ENCODE peak calls at places on chromosomes 5 and 9, in ten cellular contexts. P, M, J, D, T, B, I, Q, N and Y are unnamed samples.

GRCh38 chr9:83583151-83584014 is 39.6 kb upstream of the IDNK start:
- DNase-seq in P (peak), M (peak), J (peak), D (peak), T (no peak), B (peak), I (peak), Q (peak), N (peak), Y (no peak)

GRCh38 chr9:137049544-137050449 is 3.8 kb upstream of the NPDC1 start:
- DNase-seq in P (peak), M (peak), J (no peak), D (peak), T (peak), B (peak), I (peak), Q (peak), N (peak), Y (no peak)

GRCh38 chr5:121974261-121974660 is 12.5 kb downstream of the SRFBP1 start:
- DNase-seq in P (peak), M (no peak), J (no peak), D (no peak), T (no peak), B (peak), I (no peak), Q (peak), N (no peak), Y (no peak)

GRCh38 chr9:38162332-38162985 is 93.4 kb upstream of the SHB start:
- DNase-seq in P (no peak), M (no peak), J (no peak), D (no peak), T (no peak), B (no peak), I (no peak), Q (no peak), N (no peak), Y (no peak)

GRCh38 chr5:1652873-1653707 is 129.3 kb upstream of the LPCAT1 start:
- DNase-seq in P (no peak), M (no peak), J (no peak), D (no peak), T (no peak), B (no peak), I (no peak), Q (no peak), N (no peak), Y (no peak)

GRCh38 chr5:176810687-176811501 is 535 bp downstream of the UNC5A start:
- DNase-seq in P (peak), M (no peak), J (no peak), D (no peak), T (no peak), B (peak), I (no peak), Q (peak), N (no peak), Y (no peak)

GRCh38 chr5:94080390-94080789 is 339.0 kb upstream of the POU5F2 start:
- DNase-seq in P (no peak), M (no peak), J (no peak), D (no peak), T (no peak), B (no peak), I (no peak), Q (no peak), N (no peak), Y (no peak)

GRCh38 chr5:173643964-173644363 is 27.5 kb upstream of the BOD1 start:
- DNase-seq in P (no peak), M (peak), J (peak), D (no peak), T (no peak), B (no peak), I (no peak), Q (peak), N (no peak), Y (no peak)

GRCh38 chr9:98794802-98795201 is 1.6 kb downstream of the ANKS6 start:
- DNase-seq in P (no peak), M (no peak), J (no peak), D (no peak), T (no peak), B (no peak), I (no peak), Q (no peak), N (no peak), Y (no peak)

GRCh38 chr5:53017383-53017782 is 28.2 kb downstream of the ITGA2 start:
- DNase-seq in P (no peak), M (no peak), J (no peak), D (no peak), T (no peak), B (no peak), I (no peak), Q (no peak), N (no peak), Y (no peak)

GRCh38 chr9:131348631-131349521 is 45.0 kb upstream of the PRRC2B start:
- DNase-seq in P (no peak), M (peak), J (no peak), D (no peak), T (no peak), B (no peak), I (no peak), Q (no peak), N (no peak), Y (no peak)

GRCh38 chr5:179617930-179618329 is 5.5 kb downstream of the HNRNPH1 start:
- DNase-seq in P (no peak), M (no peak), J (no peak), D (no peak), T (no peak), B (no peak), I (no peak), Q (no peak), N (no peak), Y (no peak)

GRCh38 chr5:170115925-170116324 is 10.2 kb downstream of the FOXI1 start:
- DNase-seq in P (no peak), M (no peak), J (no peak), D (no peak), T (no peak), B (no peak), I (no peak), Q (no peak), N (no peak), Y (no peak)

GRCh38 chr9:138022756-138023393 is 145.3 kb downstream of the CACNA1B start:
- DNase-seq in P (no peak), M (peak), J (no peak), D (no peak), T (no peak), B (no peak), I (peak), Q (no peak), N (no peak), Y (no peak)

GRCh38 chr5:133556551-133556950 is 55.8 kb downstream of the FSTL4 start:
- DNase-seq in P (no peak), M (no peak), J (no peak), D (no peak), T (no peak), B (no peak), I (no peak), Q (no peak), N (no peak), Y (no peak)